ENCODE peak calls at places on chromosomes 11 and 22, in five cellular contexts. R is GM12864; S is activated naive CD4-positive, alpha-beta T cell treated with Interleukin-2 at 50 U/mL for 16 hours; D is activated CD8-positive, alpha-beta memory T cell treated with anti-CD3 and anti-CD28 coated beads for 1 hour; A is GM20000. L is an unnamed sample.

GRCh38 chr11:124717786-124718634 is 21.7 kb upstream of the NRGN start:
- DNase-seq in R (no peak), S (no peak), D (no peak), A (no peak), L (peak)

GRCh38 chr11:123174196-123175183 is 20.6 kb downstream of the CLMP start:
- DNase-seq in R (no peak), S (no peak), D (no peak), A (no peak), L (peak)

GRCh38 chr11:108601150-108601549 is 7.6 kb upstream of the EXPH5 start:
- DNase-seq in R (no peak), S (no peak), D (no peak), A (no peak), L (no peak)

GRCh38 chr11:35412285-35412684 is 7.1 kb downstream of the SLC1A2 start:
- DNase-seq in R (no peak), S (no peak), D (no peak), A (peak), L (no peak)

GRCh38 chr11:68946416-68947090 is 34.2 kb downstream of the MRGPRD start:
- DNase-seq in R (no peak), S (no peak), D (no peak), A (no peak), L (no peak)

GRCh38 chr11:70142171-70142875 is 60.8 kb upstream of the FADD start:
- DNase-seq in R (no peak), S (no peak), D (no peak), A (no peak), L (no peak)

GRCh38 chr11:107583629-107584195 is 7.2 kb upstream of the ELMOD1 start:
- DNase-seq in R (no peak), S (no peak), D (no peak), A (no peak), L (no peak)

GRCh38 chr11:17352925-17353227 is 1.3 kb downstream of the NCR3LG1 start:
- DNase-seq in R (peak), S (peak), D (no peak), A (no peak), L (no peak)

GRCh38 chr11:31997955-31998354 is 92.9 kb upstream of the RCN1 start:
- DNase-seq in R (no peak), S (no peak), D (no peak), A (no peak), L (no peak)

GRCh38 chr11:105960252-105961245 is 61.5 kb downstream of the MSANTD4 start:
- DNase-seq in R (no peak), S (no peak), D (no peak), A (no peak), L (no peak)

GRCh38 chr22:39999144-39999757 is 4.5 kb downstream of the FAM83F start:
- DNase-seq in R (no peak), S (no peak), D (no peak), A (no peak), L (no peak)

GRCh38 chr11:23313001-23313400 is 452.7 kb upstream of the CCDC179 start:
- DNase-seq in R (no peak), S (no peak), D (no peak), A (no peak), L (no peak)

GRCh38 chr11:110518809-110519514 is 89.2 kb downstream of the FDX1 start:
- DNase-seq in R (no peak), S (no peak), D (no peak), A (no peak), L (no peak)

GRCh38 chr11:36162909-36163434 is 126.3 kb downstream of the COMMD9 start:
- DNase-seq in R (no peak), S (no peak), D (no peak), A (no peak), L (no peak)

GRCh38 chr11:109838034-109838433 is 255.2 kb upstream of the ZC3H12C start:
- DNase-seq in R (no peak), S (no peak), D (no peak), A (no peak), L (no peak)

GRCh38 chr22:42203609-42204008 is 66.8 kb downstream of the TCF20 start:
- DNase-seq in R (no peak), S (no peak), D (no peak), A (no peak), L (no peak)

GRCh38 chr11:43589601-43590250 is 90.8 kb upstream of the HSD17B12 start:
- DNase-seq in R (no peak), S (no peak), D (no peak), A (no peak), L (no peak)

GRCh38 chr11:23767576-23767975 is 729.3 kb upstream of the LUZP2 start:
- DNase-seq in R (no peak), S (no peak), D (no peak), A (no peak), L (no peak)

GRCh38 chr11:5564259-5565019 is 16.1 kb upstream of the OR52H1 start:
- DNase-seq in R (no peak), S (no peak), D (no peak), A (no peak), L (no peak)

L was measured in T1000.